ENCODE peak calls at places on chromosomes 5 and 9, in nine cellular contexts. Q, K, U, X, G, M, P, B and S are unnamed samples.

GRCh38 chr5:61603211-61603908 is 271.3 kb downstream of the ZSWIM6 start:
- DNase-seq in Q (no peak), K (peak; percentile 7), U (peak; percentile 32), X (no peak), G (no peak), M (no peak), P (no peak), B (no peak), S (no peak)

GRCh38 chr5:172901012-172901780 is 58.0 kb upstream of the RPL26L1 start:
- DNase-seq in Q (no peak), K (peak; percentile 97), U (peak; percentile 42), X (peak; percentile 51), G (no peak), M (no peak), P (no peak), B (no peak), S (no peak)

GRCh38 chr5:122415481-122416120 is 103.6 kb downstream of the SNCAIP start:
- DNase-seq in Q (peak; percentile 54), K (peak; percentile 70), U (peak; percentile 47), X (peak; percentile 57), G (no peak), M (peak; percentile 29), P (peak; percentile 65), B (peak; percentile 53), S (peak; percentile 41)

GRCh38 chr5:51225671-51226419 is 157.4 kb upstream of the ISL1 start:
- DNase-seq in Q (no peak), K (no peak), U (peak; percentile 63), X (no peak), G (no peak), M (no peak), P (peak; percentile 18), B (no peak), S (no peak)

GRCh38 chr9:84136119-84136868 is 155.7 kb downstream of the RMI1 start:
- DNase-seq in Q (no peak), K (peak; percentile 67), U (no peak), X (no peak), G (no peak), M (no peak), P (peak; percentile 90), B (no peak), S (no peak)

GRCh38 chr9:4305586-4305985 is 5.7 kb upstream of the GLIS3 start:
- DNase-seq in Q (no peak), K (no peak), U (no peak), X (no peak), G (no peak), M (no peak), P (no peak), B (no peak), S (no peak)

GRCh38 chr5:169706758-169707450 is 69.8 kb downstream of the DOCK2 start:
- DNase-seq in Q (no peak), K (peak; percentile 88), U (peak; percentile 67), X (no peak), G (no peak), M (no peak), P (peak; percentile 22), B (peak; percentile 24), S (no peak)

GRCh38 chr5:57844410-57844809 is 361.8 kb upstream of the ACTBL2 start:
- DNase-seq in Q (no peak), K (no peak), U (no peak), X (no peak), G (no peak), M (no peak), P (no peak), B (no peak), S (no peak)

GRCh38 chr5:35320029-35320428 is 89.7 kb upstream of the PRLR start:
- DNase-seq in Q (no peak), K (no peak), U (no peak), X (no peak), G (no peak), M (no peak), P (no peak), B (no peak), S (no peak)

GRCh38 chr5:38935437-38935836 is 89.6 kb downstream of the OSMR start:
- DNase-seq in Q (no peak), K (no peak), U (no peak), X (no peak), G (no peak), M (no peak), P (no peak), B (no peak), S (no peak)

GRCh38 chr9:85408494-85408893 is 333.3 kb downstream of the AGTPBP1 start:
- DNase-seq in Q (no peak), K (no peak), U (no peak), X (no peak), G (no peak), M (no peak), P (no peak), B (no peak), S (no peak)

GRCh38 chr5:165459232-165459631 is 1953.8 kb downstream of the MAT2B start:
- DNase-seq in Q (no peak), K (peak; percentile 13), U (no peak), X (no peak), G (no peak), M (no peak), P (no peak), B (no peak), S (no peak)

GRCh38 chr5:42570946-42571625 is 147.8 kb downstream of the GHR start:
- DNase-seq in Q (no peak), K (peak; percentile 48), U (no peak), X (no peak), G (no peak), M (no peak), P (peak; percentile 41), B (no peak), S (no peak)

GRCh38 chr5:143673676-143674468 is 138.1 kb upstream of the HMHB1 start:
- DNase-seq in Q (no peak), K (no peak), U (no peak), X (no peak), G (no peak), M (no peak), P (peak; percentile 45), B (no peak), S (no peak)

GRCh38 chr9:2055203-2055658 is 40.1 kb downstream of the SMARCA2 start:
- DNase-seq in Q (no peak), K (peak; percentile 85), U (no peak), X (no peak), G (no peak), M (no peak), P (no peak), B (peak; percentile 18), S (no peak)

GRCh38 chr5:180803181-180804128 is 849 bp upstream of the MGAT1 start:
- DNase-seq in Q (no peak), K (peak; percentile 75), U (no peak), X (no peak), G (no peak), M (peak; percentile 94), P (peak; percentile 74), B (no peak), S (no peak)

GRCh38 chr5:141389153-141390042 is 1.9 kb downstream of the PCDHGB4 start:
- DNase-seq in Q (no peak), K (no peak), U (no peak), X (no peak), G (no peak), M (no peak), P (no peak), B (no peak), S (no peak)

GRCh38 chr5:141398608-141399007 is 861 bp downstream of the PCDHGB5 start:
- DNase-seq in Q (no peak), K (no peak), U (no peak), X (no peak), G (no peak), M (no peak), P (no peak), B (no peak), S (no peak)

GRCh38 chr5:141393267-141393666 is 834 bp downstream of the PCDHGA8 start:
- DNase-seq in Q (no peak), K (no peak), U (no peak), X (no peak), G (no peak), M (no peak), P (no peak), B (no peak), S (no peak)

GRCh38 chr5:141388661-141389060 is 1.2 kb downstream of the PCDHGB4 start:
- DNase-seq in Q (no peak), K (no peak), U (no peak), X (no peak), G (no peak), M (no peak), P (no peak), B (no peak), S (no peak)

GRCh38 chr5:141392429-141393198 is at the start of gene PCDHGA8:
- DNase-seq in Q (no peak), K (peak; percentile 24), U (no peak), X (no peak), G (no peak), M (no peak), P (no peak), B (no peak), S (no peak)
- TF ChIP-seq CTCF in Q (no peak), K (peak; percentile 18), U (no peak), X (no peak), G (peak; percentile 3), M (no peak), P (peak; percentile 1), B (peak; percentile 44), S (no peak)

DNA sequence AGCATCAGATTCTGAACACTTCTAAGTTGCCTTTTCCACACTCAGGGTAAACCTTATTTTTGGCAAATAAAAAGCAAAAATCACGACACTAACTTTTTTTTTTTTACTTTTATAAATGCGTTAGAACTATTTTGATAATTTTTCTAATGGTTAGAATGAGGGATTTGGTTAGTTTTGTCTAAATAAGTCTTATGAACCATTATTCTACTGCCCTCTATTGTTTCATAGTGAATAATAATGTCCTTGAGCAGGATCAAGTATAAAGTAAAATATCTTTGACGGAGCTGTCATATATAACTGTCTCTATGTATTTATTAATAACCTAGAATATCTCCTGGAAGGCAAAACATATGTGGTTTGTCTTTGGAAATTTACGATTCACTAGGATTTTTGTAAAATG is 631.8 kb downstream of the GABRG2 start:
- DNase-seq in Q (no peak), K (no peak), U (no peak), X (no peak), G (no peak), M (no peak), P (no peak), B (no peak), S (no peak)
- TF ChIP-seq CTCF in Q (no peak), K (no peak), U (no peak), X (no peak), G (no peak), M (no peak), P (no peak), B (no peak), S (no peak)

DNA sequence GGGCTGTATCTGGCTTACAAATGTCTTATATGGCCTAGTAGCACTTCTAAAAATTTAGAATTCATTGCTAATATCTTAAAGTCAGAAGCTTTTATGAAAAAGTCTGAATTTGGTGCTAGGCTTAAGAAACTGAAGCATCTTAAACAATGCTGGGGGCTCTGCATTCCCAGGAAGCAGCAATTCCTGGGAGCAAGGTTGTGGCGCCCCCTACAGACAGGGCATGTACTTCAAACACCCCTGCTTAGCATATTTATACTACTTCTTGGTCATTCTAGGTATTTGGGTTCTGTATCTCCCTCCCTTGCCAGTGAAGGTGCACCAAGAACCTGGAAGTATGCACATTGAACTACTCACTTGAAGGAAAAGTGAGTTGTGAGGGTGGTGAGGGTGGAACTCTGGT is 64.6 kb upstream of the GRIA1 start:
- DNase-seq in Q (no peak), K (peak; percentile 6), U (no peak), X (no peak), G (no peak), M (peak; percentile 3), P (no peak), B (no peak), S (no peak)
- TF ChIP-seq CTCF in Q (peak; percentile 66), K (peak; percentile 28), U (no peak), X (peak; percentile 11), G (no peak), M (peak; percentile 41), P (no peak), B (no peak), S (peak; percentile 17)

GRCh38 chr5:150122158-150122510 is 33.5 kb downstream of the PDGFRB start:
- DNase-seq in Q (no peak), K (no peak), U (no peak), X (no peak), G (no peak), M (no peak), P (peak; percentile 59), B (no peak), S (no peak)
- TF ChIP-seq CTCF in Q (no peak), K (peak; percentile 11), U (no peak), X (no peak), G (peak; percentile 10), M (peak; percentile 41), P (no peak), B (peak; percentile 32), S (peak; percentile 25)